ENCODE peak calls at places on chromosomes 12 and 14, in six cellular contexts. One of them, this sample, is unnamed.
A peak's percentile ranks its signal among the peaks of the same experiment; 100 is the strongest.

GRCh38 chr12:38998887-38999482 is 93.6 kb upstream of the CPNE8 start:
- DNase-seq in pulmonary artery endothelial cell: no peak
- DNase-seq in stimulated activated CD4-positive, alpha-beta T cell treated with anti-CD3 and anti-CD28 coated beads, Interleukin-2, amount 100 ng/mL, for 24 hours: no peak
- DNase-seq in body of pancreas: no peak
- DNase-seq in MCF 10A: no peak
- DNase-seq in C1 segment of cervical spinal cord: no peak
- DNase-seq in this sample: no peak

GRCh38 chr14:45135181-45135580 is 549 bp upstream of the FANCM start:
- DNase-seq in C1 segment of cervical spinal cord: no peak
- DNase-seq in body of pancreas: no peak
- DNase-seq in MCF 10A: peak; percentile 27
- DNase-seq in pulmonary artery endothelial cell: no peak
- DNase-seq in stimulated activated CD4-positive, alpha-beta T cell treated with anti-CD3 and anti-CD28 coated beads, Interleukin-2, amount 100 ng/mL, for 24 hours: no peak
- DNase-seq in this sample: no peak

GRCh38 chr12:88181881-88182280 is 39.8 kb downstream of the TMTC3 start:
- DNase-seq in C1 segment of cervical spinal cord: no peak
- DNase-seq in stimulated activated CD4-positive, alpha-beta T cell treated with anti-CD3 and anti-CD28 coated beads, Interleukin-2, amount 100 ng/mL, for 24 hours: no peak
- DNase-seq in pulmonary artery endothelial cell: no peak
- DNase-seq in MCF 10A: no peak
- DNase-seq in body of pancreas: no peak
- DNase-seq in this sample: no peak

GRCh38 chr14:100581228-100582145 is 5.7 kb downstream of the BEGAIN start:
- DNase-seq in body of pancreas: no peak
- DNase-seq in pulmonary artery endothelial cell: no peak
- DNase-seq in stimulated activated CD4-positive, alpha-beta T cell treated with anti-CD3 and anti-CD28 coated beads, Interleukin-2, amount 100 ng/mL, for 24 hours: no peak
- DNase-seq in C1 segment of cervical spinal cord: no peak
- DNase-seq in MCF 10A: no peak
- DNase-seq in this sample: no peak

GRCh38 chr14:93648440-93649168 is 139.7 kb downstream of the PRIMA1 start:
- DNase-seq in pulmonary artery endothelial cell: no peak
- DNase-seq in body of pancreas: no peak
- DNase-seq in stimulated activated CD4-positive, alpha-beta T cell treated with anti-CD3 and anti-CD28 coated beads, Interleukin-2, amount 100 ng/mL, for 24 hours: peak; percentile 18
- DNase-seq in MCF 10A: peak; percentile 48
- DNase-seq in C1 segment of cervical spinal cord: no peak
- DNase-seq in this sample: no peak

GRCh38 chr14:31206536-31207286 is 882 bp downstream of the HECTD1 start:
- DNase-seq in stimulated activated CD4-positive, alpha-beta T cell treated with anti-CD3 and anti-CD28 coated beads, Interleukin-2, amount 100 ng/mL, for 24 hours: peak; percentile 67
- DNase-seq in pulmonary artery endothelial cell: no peak
- DNase-seq in body of pancreas: peak; percentile 49
- DNase-seq in MCF 10A: peak; percentile 44
- DNase-seq in C1 segment of cervical spinal cord: peak; percentile 83
- DNase-seq in this sample: peak; percentile 55

GRCh38 chr12:21891763-21892217 is 49.4 kb downstream of the ABCC9 start:
- DNase-seq in body of pancreas: peak; percentile 39
- DNase-seq in stimulated activated CD4-positive, alpha-beta T cell treated with anti-CD3 and anti-CD28 coated beads, Interleukin-2, amount 100 ng/mL, for 24 hours: no peak
- DNase-seq in MCF 10A: no peak
- DNase-seq in C1 segment of cervical spinal cord: no peak
- DNase-seq in pulmonary artery endothelial cell: no peak
- DNase-seq in this sample: no peak

GRCh38 chr14:50530358-50530757 is 2.0 kb downstream of the MAP4K5 start:
- DNase-seq in MCF 10A: no peak
- DNase-seq in C1 segment of cervical spinal cord: no peak
- DNase-seq in pulmonary artery endothelial cell: no peak
- DNase-seq in stimulated activated CD4-positive, alpha-beta T cell treated with anti-CD3 and anti-CD28 coated beads, Interleukin-2, amount 100 ng/mL, for 24 hours: no peak
- DNase-seq in body of pancreas: no peak
- DNase-seq in this sample: no peak

GRCh38 chr14:50955373-50956043 is 11.2 kb upstream of the PYGL start:
- DNase-seq in pulmonary artery endothelial cell: peak; percentile 64
- DNase-seq in C1 segment of cervical spinal cord: no peak
- DNase-seq in MCF 10A: peak; percentile 98
- DNase-seq in body of pancreas: peak; percentile 22
- DNase-seq in stimulated activated CD4-positive, alpha-beta T cell treated with anti-CD3 and anti-CD28 coated beads, Interleukin-2, amount 100 ng/mL, for 24 hours: no peak
- DNase-seq in this sample: no peak